ENCODE peak calls at places on chromosomes 13 and 19, in seven cellular contexts. E, N, C, J, P, B and L are unnamed samples.

GRCh38 chr13:49296659-49297058 is 48.9 kb downstream of the CDADC1 start:
- DNase-seq in E (no peak), N (no peak), C (no peak), J (no peak), P (no peak), B (no peak), L (no peak)

GRCh38 chr13:70841240-70842061 is 733.2 kb upstream of the KLHL1 start:
- DNase-seq in E (no peak), N (no peak), C (no peak), J (no peak), P (no peak), B (no peak), L (no peak)

GRCh38 chr13:64446372-64446771 is 2783.8 kb downstream of the PCDH9 start:
- DNase-seq in E (no peak), N (no peak), C (no peak), J (no peak), P (peak), B (no peak), L (no peak)

GRCh38 chr13:99041337-99041736 is 63.5 kb upstream of the DOCK9 start:
- DNase-seq in E (no peak), N (no peak), C (no peak), J (no peak), P (no peak), B (no peak), L (no peak)

GRCh38 chr13:101639711-101640110 is 187.2 kb downstream of the ITGBL1 start:
- DNase-seq in E (no peak), N (no peak), C (no peak), J (no peak), P (no peak), B (no peak), L (no peak)

GRCh38 chr19:8129061-8129460 is 20.3 kb downstream of the FBN3 start:
- DNase-seq in E (no peak), N (no peak), C (no peak), J (no peak), P (no peak), B (no peak), L (no peak)

GRCh38 chr19:18501351-18501750 is 20.5 kb downstream of the ELL start:
- DNase-seq in E (no peak), N (no peak), C (no peak), J (no peak), P (no peak), B (no peak), L (no peak)

GRCh38 chr13:107301724-107302374 is 733.9 kb upstream of the ARGLU1 start:
- DNase-seq in E (no peak), N (no peak), C (no peak), J (no peak), P (no peak), B (peak), L (no peak)

GRCh38 chr19:15015946-15016542 is 33.2 kb upstream of the CASP14 start:
- DNase-seq in E (no peak), N (no peak), C (no peak), J (no peak), P (no peak), B (peak), L (no peak)

GRCh38 chr19:55641376-55642152 is 762 bp downstream of the ZNF580 start:
- DNase-seq in E (no peak), N (no peak), C (no peak), J (peak), P (no peak), B (peak), L (no peak)

DNA sequence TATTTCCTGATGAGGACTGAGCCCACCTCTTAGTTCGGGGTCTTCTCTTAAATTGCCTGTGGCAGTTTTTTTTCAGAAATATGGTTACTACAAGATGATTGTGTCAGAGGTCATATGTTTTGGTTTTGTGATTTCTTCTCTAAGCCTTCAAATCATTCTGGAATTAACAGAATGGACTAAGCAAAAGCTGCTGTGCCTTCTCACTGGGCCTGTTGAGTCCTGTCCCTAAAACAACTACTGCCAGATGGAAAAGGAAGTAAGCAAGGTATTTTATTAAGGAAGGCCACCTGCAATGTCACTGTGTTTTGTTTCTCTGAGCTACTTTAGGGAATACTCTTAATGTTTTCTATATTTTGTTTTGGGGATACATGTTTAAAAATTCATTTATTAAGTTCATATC is 470.8 kb downstream of the PCDH20 start:
- DNase-seq in E (no peak), N (no peak), C (no peak), J (no peak), P (no peak), B (no peak), L (no peak)
- TF ChIP-seq CTCF in E (no peak), N (no peak), C (no peak), J (no peak), P (no peak), B (no peak), L (no peak)

DNA sequence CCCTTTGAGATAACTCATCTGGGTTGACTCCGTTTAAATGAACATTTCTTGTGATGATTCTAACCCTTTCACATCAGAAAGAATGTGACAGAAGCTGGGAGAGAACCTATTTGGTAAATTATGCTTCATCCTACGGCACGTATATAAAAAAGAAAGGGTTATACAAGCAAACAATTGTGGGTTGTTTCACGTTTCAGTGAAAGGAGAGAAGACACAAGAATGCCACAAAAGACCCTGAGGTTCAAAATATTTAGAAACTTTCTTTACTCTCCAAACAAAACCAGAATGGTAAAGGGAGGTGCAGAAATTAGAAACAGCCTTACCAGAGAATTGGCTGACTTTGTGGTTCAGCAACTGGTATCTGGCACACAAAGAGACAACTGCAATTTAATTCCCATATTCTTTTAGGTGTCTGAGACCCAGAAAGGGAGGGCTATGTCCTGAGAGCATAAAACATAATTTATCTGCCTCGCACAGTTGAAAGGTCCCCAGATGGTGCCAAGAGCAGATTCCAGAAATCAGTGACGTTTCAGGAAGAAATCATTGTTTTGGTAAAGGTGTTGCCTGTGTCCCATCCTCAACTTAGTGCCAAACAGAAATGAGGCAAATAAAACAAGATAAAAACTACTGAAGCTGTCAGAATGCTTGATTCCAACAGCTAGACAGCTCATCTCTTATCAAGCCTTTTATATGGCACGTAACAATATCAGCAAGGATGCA is 361.4 kb downstream of the EFNB2 start:
- DNase-seq in E (no peak), N (no peak), C (no peak), J (no peak), P (no peak), B (no peak), L (no peak)
- TF ChIP-seq CTCF in E (no peak), N (no peak), C (no peak), J (no peak), P (no peak), B (no peak), L (no peak)

GRCh38 chr19:5964816-5965565 is 12.9 kb downstream of the RANBP3 start:
- DNase-seq in E (no peak), N (no peak), C (no peak), J (no peak), P (no peak), B (no peak), L (no peak)

GRCh38 chr19:5967571-5967970 is 10.4 kb downstream of the RANBP3 start:
- DNase-seq in E (no peak), N (no peak), C (no peak), J (no peak), P (no peak), B (no peak), L (no peak)

GRCh38 chr19:5966941-5967340 is 11.0 kb downstream of the RANBP3 start:
- DNase-seq in E (no peak), N (no peak), C (no peak), J (no peak), P (no peak), B (no peak), L (no peak)

GRCh38 chr19:5967994-5968430 is 9.9 kb downstream of the RANBP3 start:
- DNase-seq in E (peak), N (peak), C (no peak), J (peak), P (peak), B (peak), L (peak)

DNA sequence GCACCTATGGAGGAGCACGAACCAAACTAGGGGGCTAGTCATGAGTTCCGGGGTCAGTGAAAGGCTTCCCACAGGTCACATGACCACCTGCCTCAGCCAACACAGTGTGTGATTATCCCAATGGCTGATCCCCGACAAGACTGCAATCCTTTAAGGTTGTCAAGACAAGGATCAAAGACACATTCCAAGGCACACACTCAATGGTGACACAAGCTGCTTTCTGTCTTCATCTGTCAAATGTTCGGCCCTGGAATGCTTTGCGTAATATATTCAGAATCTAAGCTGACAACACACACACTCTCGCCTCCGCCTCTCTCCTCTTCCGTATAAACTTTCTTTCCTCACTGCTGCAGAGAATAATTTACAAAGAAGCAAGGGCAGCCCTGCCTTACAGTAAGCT is 11.7 kb downstream of the RANBP3 start:
- DNase-seq in E (no peak), N (no peak), C (peak), J (no peak), P (no peak), B (no peak), L (no peak)
- TF ChIP-seq CTCF in E (no peak), N (no peak), C (no peak), J (no peak), P (no peak), B (no peak), L (no peak)

GRCh38 chr19:40033989-40034560 is 22.0 kb downstream of the ZNF780B start:
- DNase-seq in E (no peak), N (no peak), C (no peak), J (no peak), P (no peak), B (no peak), L (no peak)

DNA sequence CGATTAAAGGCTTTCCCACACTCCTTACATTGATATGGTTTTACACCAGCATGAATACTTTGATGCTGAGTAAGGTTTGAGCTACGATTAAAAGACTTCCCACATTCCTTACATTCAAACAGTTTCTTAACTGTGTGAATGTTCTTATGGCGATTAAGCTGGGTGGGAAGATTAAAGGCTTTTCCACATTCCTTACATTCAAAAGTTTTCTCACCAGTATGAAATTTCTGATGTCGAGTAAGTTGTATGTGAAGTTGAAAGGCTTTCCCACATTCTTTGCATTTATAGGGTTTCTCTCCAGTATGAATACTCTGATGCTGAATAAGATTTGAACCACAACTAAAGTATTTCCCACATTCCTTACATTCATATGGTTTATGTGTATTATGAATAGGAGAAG is 20.0 kb downstream of the ZNF780B start:
- DNase-seq in E (no peak), N (no peak), C (no peak), J (no peak), P (no peak), B (no peak), L (no peak)
- TF ChIP-seq CTCF in E (no peak), N (no peak), C (no peak), J (no peak), P (no peak), B (no peak), L (no peak)

GRCh38 chr13:23919006-23919405 is 21.7 kb upstream of the C1QTNF9B start:
- DNase-seq in E (no peak), N (no peak), C (no peak), J (no peak), P (no peak), B (no peak), L (no peak)

GRCh38 chr13:23918208-23918607 is 20.9 kb upstream of the C1QTNF9B start:
- DNase-seq in E (no peak), N (no peak), C (no peak), J (no peak), P (no peak), B (no peak), L (no peak)

GRCh38 chr13:23909606-23910005 is 12.3 kb upstream of the C1QTNF9B start:
- DNase-seq in E (no peak), N (no peak), C (no peak), J (no peak), P (no peak), B (no peak), L (no peak)

DNA sequence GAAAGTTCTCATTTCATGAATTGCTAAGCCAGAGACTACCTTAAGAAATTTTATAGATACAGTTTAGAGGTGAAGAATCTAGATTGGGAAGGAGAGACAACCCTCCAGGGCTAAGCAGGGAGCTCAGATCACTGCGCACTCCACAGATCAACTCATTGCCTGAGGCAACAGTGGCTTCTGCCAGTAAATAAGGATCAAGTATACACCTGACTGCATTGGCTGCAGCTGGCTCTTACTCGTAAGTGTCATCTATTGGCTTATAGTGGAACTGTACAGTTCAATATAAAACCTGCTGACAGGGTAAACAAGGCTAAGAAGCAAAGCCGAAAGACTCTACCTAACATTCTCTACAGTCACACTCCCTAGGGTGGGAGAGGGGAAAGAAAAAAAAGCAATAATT is 18.0 kb upstream of the C1QTNF9B start:
- DNase-seq in E (no peak), N (no peak), C (no peak), J (no peak), P (no peak), B (no peak), L (no peak)
- TF ChIP-seq CTCF in E (no peak), N (no peak), C (no peak), J (no peak), P (no peak), B (no peak), L (no peak)

GRCh38 chr13:47004022-47004421 is 107.2 kb upstream of the HTR2A start:
- DNase-seq in E (no peak), N (no peak), C (no peak), J (no peak), P (no peak), B (peak), L (no peak)
- TF ChIP-seq CTCF in E (no peak), N (no peak), C (no peak), J (no peak), P (peak), B (peak), L (no peak)

DNA sequence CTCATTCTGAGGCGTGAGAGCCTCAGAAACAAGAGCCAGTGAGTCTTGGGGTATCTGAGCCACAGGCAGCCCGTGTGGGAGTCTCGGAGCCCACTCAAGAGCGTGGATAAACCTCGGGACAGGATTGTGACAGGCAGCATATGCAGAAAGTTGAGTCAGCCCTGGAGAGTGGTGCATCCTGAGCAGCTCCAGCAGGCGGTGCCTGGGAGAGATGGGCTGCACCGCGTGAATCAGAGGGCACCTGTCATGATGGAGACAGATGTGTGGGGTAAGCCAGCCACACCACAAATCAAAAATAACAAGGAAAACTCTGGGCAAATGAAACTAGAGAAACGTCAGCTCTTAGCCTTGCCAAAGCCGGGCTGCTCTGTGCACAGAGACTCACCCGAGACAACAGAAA is 30.0 kb upstream of the POP4 start:
- DNase-seq in E (no peak), N (no peak), C (no peak), J (no peak), P (no peak), B (no peak), L (no peak)
- TF ChIP-seq CTCF in E (no peak), N (no peak), C (no peak), J (no peak), P (no peak), B (no peak), L (no peak)

GRCh38 chr19:2840794-2841790 is at the start of gene ZNF555:
- DNase-seq in E (peak), N (peak), C (peak), J (peak), P (peak), B (peak), L (peak)
- TF ChIP-seq CTCF in E (peak), N (peak), C (peak), J (peak), P (peak), B (peak), L (peak)